ENCODE peak calls at places on chromosome 19, in five cellular contexts. K, O, H, S and B are unnamed samples. For H3K27me3 and H3K36me3, the result is how much of the 10 kb centered on the place peaks cover.

GRCh38 chr19:28710278-28710677 is 502.7 kb downstream of the UQCRFS1 start:
- DNase-seq in K (peak), O (no peak), H (no peak), S (peak), B (peak)

GRCh38 chr19:32720936-32721250 is 1.3 kb downstream of the TDRD12 start:
- DNase-seq in K (no peak), O (no peak), H (no peak), S (no peak), B (no peak)

GRCh38 chr19:42172261-42172660 is 40.0 kb upstream of the POU2F2 start:
- DNase-seq in K (no peak), O (no peak), H (no peak), S (no peak), B (no peak)

GRCh38 chr19:20247016-20247683 is 80.1 kb downstream of the ZNF486 start:
- DNase-seq in K (peak), O (peak), H (no peak), S (no peak), B (peak)

GRCh38 chr19:49421039-49421877 is 2.0 kb downstream of the PTH2 start:
- DNase-seq in K (peak), O (peak), H (no peak), S (peak), B (peak)

GRCh38 chr19:33398361-33399060 is 25.0 kb downstream of the CEBPG start:
- DNase-seq in K (no peak), O (no peak), H (no peak), S (no peak), B (peak)

GRCh38 chr19:1882089-1882785 is 3.1 kb downstream of the ABHD17A start:
- DNase-seq in K (no peak), O (no peak), H (peak), S (no peak), B (no peak)

GRCh38 chr19:47518139-47518538 is 3.3 kb upstream of the NAPA start:
- DNase-seq in K (no peak), O (no peak), H (peak), S (no peak), B (no peak)

GRCh38 chr19:58555920-58556632 is 1.2 kb upstream of the CHMP2A start:
- DNase-seq in K (no peak), O (no peak), H (no peak), S (no peak), B (no peak)

GRCh38 chr19:4657835-4658234 is 12.3 kb downstream of the MYDGF start:
- DNase-seq in K (no peak), O (no peak), H (no peak), S (no peak), B (no peak)

GRCh38 chr19:11530432-11530831 is 1.5 kb upstream of the ECSIT start:
- DNase-seq in K (peak), O (peak), H (no peak), S (peak), B (peak)

GRCh38 chr19:18110833-18111232 is 13.3 kb downstream of the MAST3 start:
- DNase-seq in K (no peak), O (no peak), H (no peak), S (no peak), B (peak)
- H3K4me3 ChIP-seq in K (peak), O (peak), H (no peak), S (peak), B (peak)

GRCh38 chr19:3466630-3467029 is 13.7 kb downstream of the SMIM24 start:
- DNase-seq in K (no peak), O (no peak), H (no peak), S (no peak), B (peak)
- H3K27me3 ChIP-seq in K (under half), O (under half), H (under half), S (under half), B (under half)

GRCh38 chr19:38577826-38578225 is 39.9 kb downstream of the MAP4K1 start:
- DNase-seq in K (no peak), O (no peak), H (no peak), S (no peak), B (peak)

GRCh38 chr19:38583219-38583984 is 34.4 kb downstream of the MAP4K1 start:
- DNase-seq in K (no peak), O (no peak), H (no peak), S (no peak), B (no peak)

GRCh38 chr19:38583985-38584305 is 33.8 kb downstream of the MAP4K1 start:
- DNase-seq in K (no peak), O (no peak), H (no peak), S (no peak), B (peak)

DNA sequence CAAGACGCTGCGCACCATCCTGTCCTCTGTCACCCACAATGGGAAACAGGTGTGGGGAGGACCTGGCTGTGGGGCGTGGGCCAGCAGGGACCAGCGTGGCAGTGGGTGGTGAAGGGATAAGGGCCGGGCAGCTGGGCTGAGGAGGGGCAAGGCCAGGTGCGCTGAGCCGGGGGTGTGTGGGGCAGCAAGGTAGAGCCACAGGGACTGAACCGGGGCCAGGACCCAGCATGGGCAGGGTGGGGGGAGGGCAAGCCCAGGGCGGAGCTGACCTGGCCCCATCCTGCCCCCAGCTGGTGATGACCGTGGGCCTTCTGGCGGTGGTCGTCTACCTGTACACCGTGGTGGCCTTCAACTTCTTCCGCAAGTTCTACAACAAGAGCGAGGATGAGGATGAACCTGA is 37.7 kb downstream of the MAP4K1 start:
- DNase-seq in K (no peak), O (no peak), H (no peak), S (no peak), B (peak)
- H3K36me3 ChIP-seq in K (under half), O (under half), H (under half), S (under half), B (under half)

DNA sequence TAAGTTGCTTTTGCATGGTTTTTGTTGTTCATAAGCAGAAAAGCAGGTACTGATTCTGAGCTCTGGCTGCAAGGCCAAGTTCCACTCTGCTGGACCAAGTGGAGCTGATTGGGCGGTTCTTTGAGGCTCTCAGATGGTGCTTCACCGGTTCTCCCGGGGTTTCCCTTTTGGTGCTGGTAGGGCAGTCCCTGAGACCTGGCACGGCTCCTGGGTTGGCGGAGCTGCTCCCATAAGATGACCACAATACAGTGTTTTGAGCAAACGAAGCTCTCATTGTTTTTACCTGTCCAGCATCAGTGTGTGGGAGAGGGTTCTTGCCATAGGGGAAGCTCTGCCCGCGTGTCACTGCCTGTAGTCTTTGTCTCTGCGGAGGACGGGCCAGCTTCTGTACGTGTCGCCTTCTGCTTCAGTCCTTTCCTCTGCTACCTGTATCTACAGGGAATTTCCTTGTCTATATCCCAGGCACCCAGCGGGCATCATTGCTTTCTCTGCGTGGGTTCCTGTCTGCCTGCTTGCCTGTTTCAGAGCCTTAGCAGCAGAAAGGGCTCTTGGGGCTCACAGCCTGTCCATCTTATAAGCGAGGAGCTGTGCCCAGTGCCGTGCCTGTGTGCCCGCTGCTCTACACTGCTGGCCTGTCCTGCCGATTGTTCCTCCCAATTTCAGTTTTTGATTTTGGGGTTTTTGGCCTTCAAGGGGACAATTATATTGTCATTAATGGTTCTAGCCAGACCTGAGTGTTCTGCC is 2.3 kb downstream of the U2AF2 start:
- DNase-seq in K (peak), O (no peak), H (no peak), S (no peak), B (no peak)
- H3K4me3 ChIP-seq in K (peak), O (peak), H (peak), S (peak), B (no peak)

GRCh38 chr19:35056513-35057063 is 15.1 kb downstream of the HPN start:
- DNase-seq in K (no peak), O (no peak), H (no peak), S (no peak), B (no peak)

GRCh38 chr19:35060160-35060855 is 18.8 kb downstream of the HPN start:
- DNase-seq in K (no peak), O (no peak), H (no peak), S (no peak), B (peak)

GRCh38 chr19:35059799-35060091 is 18.2 kb downstream of the HPN start:
- DNase-seq in K (no peak), O (no peak), H (no peak), S (no peak), B (peak)

GRCh38 chr19:35059006-35059798 is 17.7 kb downstream of the HPN start:
- DNase-seq in K (no peak), O (peak), H (no peak), S (no peak), B (peak)

GRCh38 chr19:35058370-35058769 is 16.8 kb downstream of the HPN start:
- DNase-seq in K (no peak), O (no peak), H (no peak), S (no peak), B (no peak)
- H3K27me3 ChIP-seq in K (under half), O (under half), H (under half), S (under half), B (under half)

DNA sequence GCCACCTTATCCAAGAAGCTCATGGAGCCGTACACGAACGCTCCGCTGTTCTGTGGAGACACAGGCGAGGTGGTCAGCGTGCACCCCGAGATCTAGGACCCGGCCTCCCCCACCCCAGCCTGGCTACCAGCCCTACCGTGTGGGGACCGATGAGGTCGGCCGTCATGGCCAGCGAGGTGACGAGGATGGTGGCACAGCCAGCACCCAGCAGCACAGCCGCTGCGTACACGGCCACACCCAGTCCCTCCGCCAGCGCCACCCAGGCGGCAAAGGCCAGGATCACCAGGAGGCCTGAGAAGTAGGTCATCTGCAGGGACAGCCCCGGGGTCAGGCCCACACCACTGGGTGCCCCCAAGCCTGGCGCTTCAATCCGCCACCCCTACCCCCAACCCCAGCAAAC is 7.1 kb downstream of the TEKTIP1 start:
- DNase-seq in K (no peak), O (no peak), H (no peak), S (no peak), B (no peak)
- H3K36me3 ChIP-seq in K (under half), O (under half), H (under half), S (under half), B (under half)

DNA sequence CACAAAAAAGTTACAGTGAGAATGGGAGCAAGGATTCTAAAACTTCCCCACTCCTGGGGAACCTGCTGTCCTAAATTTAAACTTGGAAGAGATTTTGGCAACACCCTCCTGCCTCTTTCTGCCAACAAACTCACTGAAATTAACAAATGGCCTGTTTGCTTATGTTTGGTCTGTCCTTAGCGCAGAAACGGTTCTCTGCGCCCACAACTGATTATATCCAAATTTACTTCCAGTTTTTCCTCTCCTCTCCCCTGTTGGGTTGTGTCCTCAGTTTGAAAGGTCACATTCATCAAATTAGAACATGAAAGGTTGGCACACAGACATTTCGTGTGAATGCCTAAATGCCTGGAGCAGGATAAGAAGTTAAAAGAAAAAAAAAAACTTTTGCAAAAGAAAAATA is 56.4 kb upstream of the MRI1 start:
- DNase-seq in K (no peak), O (no peak), H (no peak), S (no peak), B (no peak)
- H3K4me3 ChIP-seq in K (no peak), O (no peak), H (no peak), S (no peak), B (no peak)

DNA sequence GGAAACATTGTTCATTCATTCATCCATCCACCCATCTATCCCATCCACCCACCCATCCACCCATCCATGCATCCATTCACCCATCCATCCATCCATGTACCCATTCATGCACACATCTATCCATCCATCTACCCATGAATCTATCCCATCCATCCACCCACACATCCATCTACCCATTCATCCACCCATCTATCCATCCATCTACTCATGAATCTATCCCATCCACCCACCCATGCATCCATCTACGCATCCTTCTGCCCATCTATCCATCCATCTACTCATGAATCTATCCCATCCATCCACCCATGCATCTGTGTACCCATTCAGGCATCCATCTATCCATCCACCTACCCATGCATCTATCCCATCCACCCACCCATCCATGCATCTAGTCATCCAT is 51.6 kb upstream of the URI1 start:
- DNase-seq in K (no peak), O (no peak), H (no peak), S (no peak), B (no peak)
- H3K27me3 ChIP-seq in K (under half), O (under half), H (under half), S (under half), B (under half)